ENCODE peak calls at places on chromosomes 7 and 10, in seven cellular contexts. One of them, this sample, is unnamed.

GRCh38 chr10:116151076-116151475 is 121.9 kb downstream of the GFRA1 start:
- ATAC-seq in aorta: no peak
- ATAC-seq in heart right ventricle: no peak
- ATAC-seq in pancreas: no peak
- ATAC-seq in activated CD8-positive, alpha-beta memory T cell treated with anti-CD3 and anti-CD28 coated beads, Interleukin-2, amount 10 ng/mL, durations not matched to agents 7 days and 5 days: no peak
- ATAC-seq in mucosa of descending colon: no peak
- ATAC-seq in sciatic nerve: no peak
- ATAC-seq in this sample: no peak

GRCh38 chr7:78118470-78118869 is 319.9 kb downstream of the PHTF2 start:
- ATAC-seq in aorta: no peak
- ATAC-seq in heart right ventricle: no peak
- ATAC-seq in pancreas: no peak
- ATAC-seq in activated CD8-positive, alpha-beta memory T cell treated with anti-CD3 and anti-CD28 coated beads, Interleukin-2, amount 10 ng/mL, durations not matched to agents 7 days and 5 days: no peak
- ATAC-seq in mucosa of descending colon: no peak
- ATAC-seq in sciatic nerve: no peak
- ATAC-seq in this sample: no peak

GRCh38 chr10:34476607-34477006 is 338.5 kb downstream of the PARD3 start:
- ATAC-seq in aorta: no peak
- ATAC-seq in heart right ventricle: no peak
- ATAC-seq in pancreas: no peak
- ATAC-seq in activated CD8-positive, alpha-beta memory T cell treated with anti-CD3 and anti-CD28 coated beads, Interleukin-2, amount 10 ng/mL, durations not matched to agents 7 days and 5 days: no peak
- ATAC-seq in mucosa of descending colon: no peak
- ATAC-seq in sciatic nerve: no peak
- ATAC-seq in this sample: no peak

GRCh38 chr7:5689118-5689517 is 92.3 kb downstream of the RNF216 start:
- ATAC-seq in aorta: peak
- ATAC-seq in heart right ventricle: no peak
- ATAC-seq in pancreas: no peak
- ATAC-seq in activated CD8-positive, alpha-beta memory T cell treated with anti-CD3 and anti-CD28 coated beads, Interleukin-2, amount 10 ng/mL, durations not matched to agents 7 days and 5 days: peak
- ATAC-seq in mucosa of descending colon: no peak
- ATAC-seq in sciatic nerve: no peak
- ATAC-seq in this sample: no peak

GRCh38 chr7:135283959-135284638 is 50.5 kb downstream of the STRA8 start:
- ATAC-seq in aorta: no peak
- ATAC-seq in heart right ventricle: no peak
- ATAC-seq in pancreas: no peak
- ATAC-seq in activated CD8-positive, alpha-beta memory T cell treated with anti-CD3 and anti-CD28 coated beads, Interleukin-2, amount 10 ng/mL, durations not matched to agents 7 days and 5 days: no peak
- ATAC-seq in mucosa of descending colon: no peak
- ATAC-seq in sciatic nerve: no peak
- ATAC-seq in this sample: no peak

GRCh38 chr7:148507741-148508285 is 82.8 kb upstream of the C7orf33 start:
- ATAC-seq in aorta: no peak
- ATAC-seq in heart right ventricle: no peak
- ATAC-seq in pancreas: no peak
- ATAC-seq in activated CD8-positive, alpha-beta memory T cell treated with anti-CD3 and anti-CD28 coated beads, Interleukin-2, amount 10 ng/mL, durations not matched to agents 7 days and 5 days: peak
- ATAC-seq in mucosa of descending colon: no peak
- ATAC-seq in sciatic nerve: no peak
- ATAC-seq in this sample: no peak

GRCh38 chr10:22599048-22599561 is 115.3 kb downstream of the PIP4K2A start:
- ATAC-seq in aorta: no peak
- ATAC-seq in heart right ventricle: no peak
- ATAC-seq in pancreas: no peak
- ATAC-seq in activated CD8-positive, alpha-beta memory T cell treated with anti-CD3 and anti-CD28 coated beads, Interleukin-2, amount 10 ng/mL, durations not matched to agents 7 days and 5 days: peak
- ATAC-seq in mucosa of descending colon: no peak
- ATAC-seq in sciatic nerve: no peak
- ATAC-seq in this sample: peak

GRCh38 chr10:82150123-82150900 is 275.3 kb downstream of the NRG3 start:
- ATAC-seq in aorta: no peak
- ATAC-seq in heart right ventricle: no peak
- ATAC-seq in pancreas: no peak
- ATAC-seq in activated CD8-positive, alpha-beta memory T cell treated with anti-CD3 and anti-CD28 coated beads, Interleukin-2, amount 10 ng/mL, durations not matched to agents 7 days and 5 days: no peak
- ATAC-seq in mucosa of descending colon: no peak
- ATAC-seq in sciatic nerve: no peak
- ATAC-seq in this sample: no peak

GRCh38 chr10:132574783-132575319 is 37.3 kb downstream of the INPP5A start:
- ATAC-seq in aorta: no peak
- ATAC-seq in heart right ventricle: no peak
- ATAC-seq in pancreas: no peak
- ATAC-seq in activated CD8-positive, alpha-beta memory T cell treated with anti-CD3 and anti-CD28 coated beads, Interleukin-2, amount 10 ng/mL, durations not matched to agents 7 days and 5 days: peak
- ATAC-seq in mucosa of descending colon: no peak
- ATAC-seq in sciatic nerve: no peak
- ATAC-seq in this sample: no peak

GRCh38 chr10:7315906-7316305 is 94.9 kb downstream of the SFMBT2 start:
- ATAC-seq in aorta: no peak
- ATAC-seq in heart right ventricle: no peak
- ATAC-seq in pancreas: no peak
- ATAC-seq in activated CD8-positive, alpha-beta memory T cell treated with anti-CD3 and anti-CD28 coated beads, Interleukin-2, amount 10 ng/mL, durations not matched to agents 7 days and 5 days: no peak
- ATAC-seq in mucosa of descending colon: no peak
- ATAC-seq in sciatic nerve: no peak
- ATAC-seq in this sample: no peak